ENCODE peak calls at places on chromosomes 3 and 15, in nine cellular contexts. One of them, this sample, is unnamed. For H3K4me1, the result is how much of the 10 kb centered on the place peaks cover.

GRCh38 chr15:32857732-32858131 is 139.9 kb downstream of the GREM1 start:
- DNase-seq in iPS DF 6.9: no peak
- DNase-seq in kidney: no peak
- DNase-seq in CD8-positive, alpha-beta T cell: no peak
- DNase-seq in IMR-90: no peak
- DNase-seq in upper lobe of left lung: no peak
- DNase-seq in colonic mucosa: no peak
- DNase-seq in right cardiac atrium: no peak
- DNase-seq in adrenal gland: no peak
- DNase-seq in this sample: no peak

GRCh38 chr15:58355352-58355964 is 76.3 kb upstream of the LIPC start:
- DNase-seq in iPS DF 6.9: no peak
- DNase-seq in kidney: no peak
- DNase-seq in CD8-positive, alpha-beta T cell: no peak
- DNase-seq in IMR-90: no peak
- DNase-seq in upper lobe of left lung: no peak
- DNase-seq in colonic mucosa: no peak
- DNase-seq in right cardiac atrium: no peak
- DNase-seq in adrenal gland: no peak
- DNase-seq in this sample: no peak

GRCh38 chr3:72258786-72259185 is 473.8 kb upstream of the PROK2 start:
- DNase-seq in iPS DF 6.9: no peak
- DNase-seq in kidney: no peak
- DNase-seq in CD8-positive, alpha-beta T cell: no peak
- DNase-seq in IMR-90: no peak
- DNase-seq in upper lobe of left lung: no peak
- DNase-seq in colonic mucosa: no peak
- DNase-seq in right cardiac atrium: no peak
- DNase-seq in adrenal gland: no peak
- DNase-seq in this sample: no peak

GRCh38 chr15:29840928-29841327 is 18.7 kb upstream of the TJP1 start:
- DNase-seq in iPS DF 6.9: no peak
- DNase-seq in kidney: no peak
- DNase-seq in CD8-positive, alpha-beta T cell: no peak
- DNase-seq in IMR-90: no peak
- DNase-seq in upper lobe of left lung: no peak
- DNase-seq in colonic mucosa: no peak
- DNase-seq in right cardiac atrium: no peak
- DNase-seq in adrenal gland: no peak
- DNase-seq in this sample: no peak

GRCh38 chr3:112604536-112604935 is 36.4 kb downstream of the CCDC80 start:
- DNase-seq in iPS DF 6.9: no peak
- DNase-seq in kidney: no peak
- DNase-seq in CD8-positive, alpha-beta T cell: no peak
- DNase-seq in IMR-90: peak
- DNase-seq in upper lobe of left lung: no peak
- DNase-seq in colonic mucosa: no peak
- DNase-seq in right cardiac atrium: no peak
- DNase-seq in adrenal gland: no peak
- DNase-seq in this sample: no peak

GRCh38 chr15:41494190-41494921 is 682 bp downstream of the ITPKA start:
- DNase-seq in iPS DF 6.9: no peak
- DNase-seq in kidney: peak
- DNase-seq in CD8-positive, alpha-beta T cell: peak
- DNase-seq in IMR-90: no peak
- DNase-seq in upper lobe of left lung: no peak
- DNase-seq in colonic mucosa: peak
- DNase-seq in right cardiac atrium: peak
- DNase-seq in adrenal gland: peak
- DNase-seq in this sample: peak

GRCh38 chr15:89003865-89004725 is 84.2 kb upstream of the ABHD2 start:
- DNase-seq in iPS DF 6.9: no peak
- DNase-seq in kidney: no peak
- DNase-seq in CD8-positive, alpha-beta T cell: no peak
- DNase-seq in IMR-90: peak
- DNase-seq in upper lobe of left lung: no peak
- DNase-seq in colonic mucosa: peak
- DNase-seq in right cardiac atrium: peak
- DNase-seq in adrenal gland: peak
- DNase-seq in this sample: peak

GRCh38 chr3:177733233-177733632 is 536.0 kb upstream of the TBL1XR1 start:
- DNase-seq in iPS DF 6.9: no peak
- DNase-seq in kidney: no peak
- DNase-seq in CD8-positive, alpha-beta T cell: no peak
- DNase-seq in IMR-90: peak
- DNase-seq in upper lobe of left lung: no peak
- DNase-seq in colonic mucosa: no peak
- DNase-seq in right cardiac atrium: no peak
- DNase-seq in adrenal gland: no peak
- DNase-seq in this sample: no peak

GRCh38 chr15:64894395-64895056 is 17.2 kb upstream of the ANKDD1A start:
- DNase-seq in iPS DF 6.9: no peak
- DNase-seq in kidney: peak
- DNase-seq in CD8-positive, alpha-beta T cell: peak
- DNase-seq in IMR-90: no peak
- DNase-seq in upper lobe of left lung: no peak
- DNase-seq in colonic mucosa: peak
- DNase-seq in right cardiac atrium: peak
- DNase-seq in adrenal gland: no peak
- DNase-seq in this sample: peak

GRCh38 chr15:56732881-56733130 is 503 bp downstream of the ZNF280D start:
- DNase-seq in iPS DF 6.9: no peak
- DNase-seq in kidney: no peak
- DNase-seq in CD8-positive, alpha-beta T cell: no peak
- DNase-seq in IMR-90: no peak
- DNase-seq in upper lobe of left lung: no peak
- DNase-seq in colonic mucosa: peak
- DNase-seq in right cardiac atrium: no peak
- DNase-seq in adrenal gland: no peak
- DNase-seq in this sample: no peak

GRCh38 chr3:194727435-194728128 is 41.9 kb downstream of the FAM43A start:
- DNase-seq in iPS DF 6.9: no peak
- DNase-seq in kidney: no peak
- DNase-seq in CD8-positive, alpha-beta T cell: no peak
- DNase-seq in IMR-90: peak
- DNase-seq in upper lobe of left lung: no peak
- DNase-seq in colonic mucosa: no peak
- DNase-seq in right cardiac atrium: no peak
- DNase-seq in adrenal gland: no peak
- DNase-seq in this sample: no peak

GRCh38 chr3:60594025-60594424 is 657.2 kb downstream of the FHIT start:
- DNase-seq in iPS DF 6.9: no peak
- DNase-seq in kidney: peak
- DNase-seq in CD8-positive, alpha-beta T cell: no peak
- DNase-seq in IMR-90: peak
- DNase-seq in upper lobe of left lung: peak
- DNase-seq in colonic mucosa: peak
- DNase-seq in right cardiac atrium: peak
- DNase-seq in adrenal gland: peak
- DNase-seq in this sample: no peak

GRCh38 chr15:83129791-83130190 is 22.3 kb downstream of the TM6SF1 start:
- DNase-seq in iPS DF 6.9: no peak
- DNase-seq in kidney: no peak
- DNase-seq in CD8-positive, alpha-beta T cell: no peak
- DNase-seq in IMR-90: no peak
- DNase-seq in upper lobe of left lung: no peak
- DNase-seq in colonic mucosa: no peak
- DNase-seq in right cardiac atrium: no peak
- DNase-seq in adrenal gland: no peak
- DNase-seq in this sample: no peak

GRCh38 chr15:36856339-36856973 is 243.9 kb downstream of the MEIS2 start:
- DNase-seq in iPS DF 6.9: no peak
- DNase-seq in kidney: no peak
- DNase-seq in CD8-positive, alpha-beta T cell: no peak
- DNase-seq in IMR-90: no peak
- DNase-seq in upper lobe of left lung: no peak
- DNase-seq in colonic mucosa: no peak
- DNase-seq in right cardiac atrium: no peak
- DNase-seq in adrenal gland: no peak
- DNase-seq in this sample: no peak

GRCh38 chr3:122245513-122246174 is 62.2 kb downstream of the CASR start:
- DNase-seq in iPS DF 6.9: no peak
- DNase-seq in kidney: no peak
- DNase-seq in CD8-positive, alpha-beta T cell: no peak
- DNase-seq in IMR-90: peak
- DNase-seq in upper lobe of left lung: no peak
- DNase-seq in colonic mucosa: no peak
- DNase-seq in right cardiac atrium: no peak
- DNase-seq in adrenal gland: no peak
- DNase-seq in this sample: no peak

GRCh38 chr3:14138109-14138877 is 13.4 kb downstream of the TMEM43 start:
- DNase-seq in iPS DF 6.9: no peak
- DNase-seq in kidney: peak
- DNase-seq in CD8-positive, alpha-beta T cell: no peak
- DNase-seq in IMR-90: no peak
- DNase-seq in upper lobe of left lung: no peak
- DNase-seq in colonic mucosa: no peak
- DNase-seq in right cardiac atrium: no peak
- DNase-seq in adrenal gland: no peak
- DNase-seq in this sample: no peak

GRCh38 chr15:99387769-99388168 is 136.5 kb downstream of the LRRC28 start:
- DNase-seq in iPS DF 6.9: no peak
- DNase-seq in kidney: no peak
- DNase-seq in CD8-positive, alpha-beta T cell: no peak
- DNase-seq in IMR-90: no peak
- DNase-seq in upper lobe of left lung: no peak
- DNase-seq in colonic mucosa: no peak
- DNase-seq in right cardiac atrium: no peak
- DNase-seq in adrenal gland: no peak
- DNase-seq in this sample: no peak
- H3K4me3 ChIP-seq in iPS DF 6.9: no peak
- H3K4me3 ChIP-seq in kidney: no peak
- H3K4me3 ChIP-seq in CD8-positive, alpha-beta T cell: no peak
- H3K4me3 ChIP-seq in IMR-90: no peak
- H3K4me3 ChIP-seq in upper lobe of left lung: no peak
- H3K4me3 ChIP-seq in colonic mucosa: no peak
- H3K4me3 ChIP-seq in right cardiac atrium: no peak
- H3K4me3 ChIP-seq in adrenal gland: no peak
- H3K4me3 ChIP-seq in this sample: no peak

GRCh38 chr3:46065294-46065705 is 38.0 kb upstream of the XCR1 start:
- DNase-seq in iPS DF 6.9: no peak
- DNase-seq in kidney: no peak
- DNase-seq in CD8-positive, alpha-beta T cell: peak
- DNase-seq in IMR-90: peak
- DNase-seq in upper lobe of left lung: peak
- DNase-seq in colonic mucosa: peak
- DNase-seq in right cardiac atrium: no peak
- DNase-seq in adrenal gland: peak
- DNase-seq in this sample: peak
- H3K4me1 ChIP-seq in iPS DF 6.9: under half
- H3K4me1 ChIP-seq in kidney: under half
- H3K4me1 ChIP-seq in CD8-positive, alpha-beta T cell: half or more
- H3K4me1 ChIP-seq in IMR-90: under half
- H3K4me1 ChIP-seq in upper lobe of left lung: under half
- H3K4me1 ChIP-seq in colonic mucosa: under half
- H3K4me1 ChIP-seq in right cardiac atrium: under half
- H3K4me1 ChIP-seq in adrenal gland: under half
- H3K4me1 ChIP-seq in this sample: under half

GRCh38 chr3:190586631-190587000 is 72.7 kb downstream of the IL1RAP start:
- DNase-seq in iPS DF 6.9: no peak
- DNase-seq in kidney: no peak
- DNase-seq in CD8-positive, alpha-beta T cell: no peak
- DNase-seq in IMR-90: peak
- DNase-seq in upper lobe of left lung: no peak
- DNase-seq in colonic mucosa: no peak
- DNase-seq in right cardiac atrium: peak
- DNase-seq in adrenal gland: no peak
- DNase-seq in this sample: no peak
- H3K27ac ChIP-seq in iPS DF 6.9: no peak
- H3K27ac ChIP-seq in kidney: no peak
- H3K27ac ChIP-seq in CD8-positive, alpha-beta T cell: no peak
- H3K27ac ChIP-seq in IMR-90: peak
- H3K27ac ChIP-seq in upper lobe of left lung: no peak
- H3K27ac ChIP-seq in colonic mucosa: no peak
- H3K27ac ChIP-seq in right cardiac atrium: no peak
- H3K27ac ChIP-seq in adrenal gland: no peak
- H3K27ac ChIP-seq in this sample: no peak

GRCh38 chr15:61036121-61036520 is 193.0 kb downstream of the RORA start:
- DNase-seq in iPS DF 6.9: no peak
- DNase-seq in kidney: no peak
- DNase-seq in CD8-positive, alpha-beta T cell: no peak
- DNase-seq in IMR-90: no peak
- DNase-seq in upper lobe of left lung: no peak
- DNase-seq in colonic mucosa: no peak
- DNase-seq in right cardiac atrium: no peak
- DNase-seq in adrenal gland: no peak
- DNase-seq in this sample: no peak

GRCh38 chr15:61034793-61035710 is 194.1 kb downstream of the RORA start:
- DNase-seq in iPS DF 6.9: no peak
- DNase-seq in kidney: no peak
- DNase-seq in CD8-positive, alpha-beta T cell: no peak
- DNase-seq in IMR-90: peak
- DNase-seq in upper lobe of left lung: no peak
- DNase-seq in colonic mucosa: no peak
- DNase-seq in right cardiac atrium: no peak
- DNase-seq in adrenal gland: no peak
- DNase-seq in this sample: no peak

GRCh38 chr15:61032600-61033286 is 196.4 kb downstream of the RORA start:
- DNase-seq in iPS DF 6.9: no peak
- DNase-seq in kidney: no peak
- DNase-seq in CD8-positive, alpha-beta T cell: no peak
- DNase-seq in IMR-90: no peak
- DNase-seq in upper lobe of left lung: no peak
- DNase-seq in colonic mucosa: peak
- DNase-seq in right cardiac atrium: no peak
- DNase-seq in adrenal gland: no peak
- DNase-seq in this sample: peak

GRCh38 chr15:61033319-61033718 is 195.8 kb downstream of the RORA start:
- DNase-seq in iPS DF 6.9: no peak
- DNase-seq in kidney: no peak
- DNase-seq in CD8-positive, alpha-beta T cell: no peak
- DNase-seq in IMR-90: no peak
- DNase-seq in upper lobe of left lung: no peak
- DNase-seq in colonic mucosa: no peak
- DNase-seq in right cardiac atrium: no peak
- DNase-seq in adrenal gland: no peak
- DNase-seq in this sample: no peak

DNA sequence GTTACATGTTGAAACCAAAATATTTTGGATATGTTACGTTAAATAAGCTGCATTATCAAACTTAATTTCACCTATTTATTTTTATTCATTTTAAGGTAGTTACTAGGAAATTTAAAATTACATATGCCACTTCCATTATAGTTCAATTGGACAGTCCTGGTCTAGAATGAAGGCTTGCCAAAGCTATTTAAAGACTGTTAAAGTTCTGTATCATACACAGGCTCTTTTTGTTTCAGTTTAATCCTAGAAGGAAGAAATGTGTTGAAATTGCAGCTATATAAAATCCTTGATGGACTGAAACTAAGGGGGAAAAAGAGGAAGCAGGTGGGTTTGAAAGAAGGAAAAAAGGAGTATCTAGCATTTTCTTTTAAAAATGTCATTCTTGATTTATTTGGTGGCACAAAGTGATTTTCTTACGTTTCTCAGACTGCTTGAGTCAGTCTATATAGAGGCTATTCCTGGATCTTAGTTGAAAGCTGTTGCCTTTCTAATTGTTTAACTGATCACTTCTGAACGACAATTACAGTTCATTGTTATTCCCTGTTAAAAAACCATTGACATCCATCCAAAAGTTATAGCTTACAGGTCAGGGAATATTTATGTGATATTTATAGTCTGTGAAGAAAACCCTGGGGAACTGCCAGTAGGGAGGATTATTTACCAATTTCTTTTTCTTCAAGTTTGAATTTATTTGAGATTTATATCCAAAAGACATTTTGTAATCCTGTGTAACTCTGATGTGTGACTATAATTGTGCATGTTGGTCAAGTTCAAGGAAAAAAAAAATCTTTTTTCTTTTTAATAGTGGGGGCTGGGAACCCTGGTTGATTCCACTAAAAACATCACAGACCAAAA is 194.9 kb downstream of the RORA start:
- DNase-seq in iPS DF 6.9: no peak
- DNase-seq in kidney: no peak
- DNase-seq in CD8-positive, alpha-beta T cell: no peak
- DNase-seq in IMR-90: peak
- DNase-seq in upper lobe of left lung: no peak
- DNase-seq in colonic mucosa: no peak
- DNase-seq in right cardiac atrium: no peak
- DNase-seq in adrenal gland: no peak
- DNase-seq in this sample: no peak
- H3K4me3 ChIP-seq in iPS DF 6.9: no peak
- H3K4me3 ChIP-seq in kidney: no peak
- H3K4me3 ChIP-seq in CD8-positive, alpha-beta T cell: no peak
- H3K4me3 ChIP-seq in IMR-90: no peak
- H3K4me3 ChIP-seq in upper lobe of left lung: no peak
- H3K4me3 ChIP-seq in colonic mucosa: no peak
- H3K4me3 ChIP-seq in right cardiac atrium: no peak
- H3K4me3 ChIP-seq in adrenal gland: no peak
- H3K4me3 ChIP-seq in this sample: no peak

This sample was measured in small intestine.